ENCODE peak calls at places on chromosomes 2 and 18, in seven cellular contexts. One of them, this sample, is unnamed.

GRCh38 chr2:124112966-124113365 is 87.9 kb downstream of the CNTNAP5 start:
- DNase-seq in prostate gland: no peak
- DNase-seq in transverse colon: no peak
- DNase-seq in uterus: no peak
- DNase-seq in IMR-90: peak; percentile 5
- DNase-seq in H54: no peak
- DNase-seq in gastrocnemius medialis: no peak
- DNase-seq in this sample: no peak

GRCh38 chr2:128286011-128286721 is 32.5 kb downstream of the HS6ST1 start:
- DNase-seq in prostate gland: no peak
- DNase-seq in transverse colon: no peak
- DNase-seq in uterus: no peak
- DNase-seq in IMR-90: no peak
- DNase-seq in H54: no peak
- DNase-seq in gastrocnemius medialis: no peak
- DNase-seq in this sample: no peak

GRCh38 chr2:121754851-121755236 is 607 bp upstream of the TSN start:
- DNase-seq in prostate gland: no peak
- DNase-seq in transverse colon: no peak
- DNase-seq in uterus: no peak
- DNase-seq in IMR-90: no peak
- DNase-seq in H54: no peak
- DNase-seq in gastrocnemius medialis: no peak
- DNase-seq in this sample: no peak

GRCh38 chr2:144937899-144938298 is 418.0 kb upstream of the ZEB2 start:
- DNase-seq in prostate gland: no peak
- DNase-seq in transverse colon: no peak
- DNase-seq in uterus: peak; percentile 18
- DNase-seq in IMR-90: no peak
- DNase-seq in H54: no peak
- DNase-seq in gastrocnemius medialis: no peak
- DNase-seq in this sample: no peak

GRCh38 chr2:40760071-40760666 is 308.3 kb upstream of the SLC8A1 start:
- DNase-seq in prostate gland: peak; percentile 4
- DNase-seq in transverse colon: peak; percentile 7
- DNase-seq in uterus: peak; percentile 18
- DNase-seq in IMR-90: peak; percentile 69
- DNase-seq in H54: no peak
- DNase-seq in gastrocnemius medialis: no peak
- DNase-seq in this sample: no peak

GRCh38 chr2:71850306-71850801 is 297.3 kb downstream of the CYP26B1 start:
- DNase-seq in prostate gland: no peak
- DNase-seq in transverse colon: no peak
- DNase-seq in uterus: no peak
- DNase-seq in IMR-90: no peak
- DNase-seq in H54: no peak
- DNase-seq in gastrocnemius medialis: no peak
- DNase-seq in this sample: no peak

GRCh38 chr18:11518788-11519685 is 90.4 kb upstream of the SLC35G4 start:
- DNase-seq in prostate gland: peak; percentile 18
- DNase-seq in transverse colon: peak; percentile 11
- DNase-seq in uterus: no peak
- DNase-seq in IMR-90: peak; percentile 55
- DNase-seq in H54: peak; percentile 49
- DNase-seq in gastrocnemius medialis: no peak
- DNase-seq in this sample: no peak

GRCh38 chr18:10560457-10561045 is 34.7 kb downstream of the NAPG start:
- DNase-seq in prostate gland: peak; percentile 80
- DNase-seq in transverse colon: peak; percentile 59
- DNase-seq in uterus: peak; percentile 63
- DNase-seq in IMR-90: peak; percentile 72
- DNase-seq in H54: peak; percentile 35
- DNase-seq in gastrocnemius medialis: peak; percentile 23
- DNase-seq in this sample: no peak

GRCh38 chr18:59837586-59837985 is 62.2 kb upstream of the PMAIP1 start:
- DNase-seq in prostate gland: peak; percentile 25
- DNase-seq in transverse colon: peak; percentile 31
- DNase-seq in uterus: no peak
- DNase-seq in IMR-90: peak; percentile 67
- DNase-seq in H54: peak; percentile 16
- DNase-seq in gastrocnemius medialis: no peak
- DNase-seq in this sample: peak; percentile 3

GRCh38 chr18:4453712-4454547 is 1.2 kb downstream of the DLGAP1 start:
- DNase-seq in prostate gland: no peak
- DNase-seq in transverse colon: no peak
- DNase-seq in uterus: no peak
- DNase-seq in IMR-90: no peak
- DNase-seq in H54: no peak
- DNase-seq in gastrocnemius medialis: no peak
- DNase-seq in this sample: no peak

GRCh38 chr2:142868281-142868762 is 9.1 kb upstream of the KYNU start:
- DNase-seq in prostate gland: peak; percentile 14
- DNase-seq in transverse colon: peak; percentile 77
- DNase-seq in uterus: peak; percentile 17
- DNase-seq in IMR-90: no peak
- DNase-seq in H54: peak; percentile 42
- DNase-seq in gastrocnemius medialis: peak; percentile 24
- DNase-seq in this sample: no peak

GRCh38 chr2:134021830-134022524 is 231.9 kb upstream of the MGAT5 start:
- DNase-seq in prostate gland: no peak
- DNase-seq in transverse colon: no peak
- DNase-seq in uterus: no peak
- DNase-seq in IMR-90: no peak
- DNase-seq in H54: no peak
- DNase-seq in gastrocnemius medialis: no peak
- DNase-seq in this sample: no peak

GRCh38 chr2:45617496-45617895 is 6.4 kb upstream of the SRBD1 start:
- DNase-seq in prostate gland: no peak
- DNase-seq in transverse colon: no peak
- DNase-seq in uterus: no peak
- DNase-seq in IMR-90: no peak
- DNase-seq in H54: no peak
- DNase-seq in gastrocnemius medialis: no peak
- DNase-seq in this sample: no peak

GRCh38 chr18:42929857-42930256 is 185.6 kb downstream of the RIT2 start:
- DNase-seq in prostate gland: no peak
- DNase-seq in transverse colon: no peak
- DNase-seq in uterus: no peak
- DNase-seq in IMR-90: no peak
- DNase-seq in H54: no peak
- DNase-seq in gastrocnemius medialis: no peak
- DNase-seq in this sample: no peak

GRCh38 chr2:54573532-54573915 is 117.4 kb downstream of the SPTBN1 start:
- DNase-seq in prostate gland: no peak
- DNase-seq in transverse colon: no peak
- DNase-seq in uterus: no peak
- DNase-seq in IMR-90: no peak
- DNase-seq in H54: no peak
- DNase-seq in gastrocnemius medialis: no peak
- DNase-seq in this sample: no peak

GRCh38 chr2:54574107-54574859 is 118.2 kb downstream of the SPTBN1 start:
- DNase-seq in prostate gland: no peak
- DNase-seq in transverse colon: peak; percentile 83
- DNase-seq in uterus: no peak
- DNase-seq in IMR-90: peak; percentile 60
- DNase-seq in H54: no peak
- DNase-seq in gastrocnemius medialis: peak; percentile 21
- DNase-seq in this sample: no peak

GRCh38 chr2:54570925-54571694 is 115.0 kb downstream of the SPTBN1 start:
- DNase-seq in prostate gland: no peak
- DNase-seq in transverse colon: peak; percentile 78
- DNase-seq in uterus: peak; percentile 64
- DNase-seq in IMR-90: peak; percentile 97
- DNase-seq in H54: peak; percentile 56
- DNase-seq in gastrocnemius medialis: peak; percentile 19
- DNase-seq in this sample: no peak

GRCh38 chr2:54572262-54572635 is 116.1 kb downstream of the SPTBN1 start:
- DNase-seq in prostate gland: no peak
- DNase-seq in transverse colon: no peak
- DNase-seq in uterus: no peak
- DNase-seq in IMR-90: peak; percentile 94
- DNase-seq in H54: peak; percentile 33
- DNase-seq in gastrocnemius medialis: no peak
- DNase-seq in this sample: no peak

GRCh38 chr2:54572636-54573531 is 116.8 kb downstream of the SPTBN1 start:
- DNase-seq in prostate gland: no peak
- DNase-seq in transverse colon: no peak
- DNase-seq in uterus: no peak
- DNase-seq in IMR-90: peak; percentile 91
- DNase-seq in H54: no peak
- DNase-seq in gastrocnemius medialis: no peak
- DNase-seq in this sample: no peak
- TF ChIP-seq POLR2A in prostate gland: no peak
- TF ChIP-seq POLR2A in transverse colon: no peak
- TF ChIP-seq POLR2A in uterus: no peak
- TF ChIP-seq POLR2A in IMR-90: peak; percentile 57
- TF ChIP-seq POLR2A in H54: no peak
- TF ChIP-seq POLR2A in gastrocnemius medialis: no peak
- TF ChIP-seq POLR2A in this sample: no peak

GRCh38 chr2:60552851-60553495 is 481 bp downstream of the BCL11A start:
- DNase-seq in prostate gland: no peak
- DNase-seq in transverse colon: no peak
- DNase-seq in uterus: no peak
- DNase-seq in IMR-90: no peak
- DNase-seq in H54: no peak
- DNase-seq in gastrocnemius medialis: no peak
- DNase-seq in this sample: no peak

GRCh38 chr2:60550151-60550983 is 3.1 kb downstream of the BCL11A start:
- DNase-seq in prostate gland: peak; percentile 88
- DNase-seq in transverse colon: peak; percentile 87
- DNase-seq in uterus: peak; percentile 49
- DNase-seq in IMR-90: peak; percentile 82
- DNase-seq in H54: no peak
- DNase-seq in gastrocnemius medialis: no peak
- DNase-seq in this sample: peak; percentile 36

GRCh38 chr2:60552096-60552850 is 1.2 kb downstream of the BCL11A start:
- DNase-seq in prostate gland: no peak
- DNase-seq in transverse colon: no peak
- DNase-seq in uterus: no peak
- DNase-seq in IMR-90: no peak
- DNase-seq in H54: no peak
- DNase-seq in gastrocnemius medialis: no peak
- DNase-seq in this sample: no peak

GRCh38 chr2:60550984-60551240 is 2.5 kb downstream of the BCL11A start:
- DNase-seq in prostate gland: no peak
- DNase-seq in transverse colon: no peak
- DNase-seq in uterus: no peak
- DNase-seq in IMR-90: no peak
- DNase-seq in H54: no peak
- DNase-seq in gastrocnemius medialis: no peak
- DNase-seq in this sample: no peak

DNA sequence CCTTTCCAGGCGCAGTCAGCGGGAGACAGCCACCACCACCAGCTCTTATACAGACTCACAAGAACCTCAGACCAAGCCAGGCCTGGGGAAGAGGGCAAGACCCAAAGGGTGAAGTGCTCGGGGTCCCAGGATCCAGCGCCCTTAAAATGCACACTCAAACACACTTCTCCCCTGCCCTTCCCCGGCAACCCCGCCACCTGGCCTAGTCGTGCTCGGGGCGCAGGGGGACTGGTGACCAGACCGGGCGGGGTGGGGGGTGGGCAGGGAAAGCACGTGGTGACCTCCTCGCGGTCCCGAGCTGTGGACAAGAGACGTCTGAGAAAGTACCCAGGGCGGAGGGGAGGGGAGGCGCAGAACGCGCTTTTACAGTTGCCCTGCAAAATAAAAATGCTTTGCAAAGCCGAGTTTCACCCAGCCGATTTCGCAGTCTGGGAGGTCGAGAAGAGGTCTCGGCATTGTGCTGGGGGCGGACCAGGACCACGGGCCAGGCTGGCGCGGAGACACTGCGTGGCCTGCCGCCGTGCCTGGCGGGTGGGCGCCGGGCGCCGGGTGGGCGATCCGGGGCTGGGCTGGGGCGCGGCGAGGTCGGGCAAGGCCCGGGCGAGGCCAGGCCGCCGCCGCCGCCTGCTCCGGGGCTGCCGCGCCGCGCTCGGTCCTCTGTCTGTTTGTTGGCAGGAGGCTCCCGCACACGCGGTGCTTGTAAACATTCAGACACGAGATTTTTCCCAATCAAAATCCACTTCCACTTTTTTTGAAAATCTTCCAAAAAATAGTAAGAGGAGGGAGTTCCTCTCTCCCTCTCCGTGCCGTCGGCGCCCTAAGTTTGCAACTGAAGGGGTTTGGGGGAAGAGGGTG is 2.0 kb downstream of the BCL11A start:
- DNase-seq in prostate gland: peak; percentile 65
- DNase-seq in transverse colon: peak; percentile 57
- DNase-seq in uterus: no peak
- DNase-seq in IMR-90: no peak
- DNase-seq in H54: no peak
- DNase-seq in gastrocnemius medialis: no peak
- DNase-seq in this sample: no peak
- TF ChIP-seq POLR2A in prostate gland: peak; percentile 16
- TF ChIP-seq POLR2A in transverse colon: no peak
- TF ChIP-seq POLR2A in uterus: no peak
- TF ChIP-seq POLR2A in IMR-90: no peak
- TF ChIP-seq POLR2A in H54: no peak
- TF ChIP-seq POLR2A in gastrocnemius medialis: no peak
- TF ChIP-seq POLR2A in this sample: no peak

GRCh38 chr2:27869763-27870162 is 20.4 kb downstream of the RBKS start:
- DNase-seq in prostate gland: no peak
- DNase-seq in transverse colon: no peak
- DNase-seq in uterus: no peak
- DNase-seq in IMR-90: no peak
- DNase-seq in H54: no peak
- DNase-seq in gastrocnemius medialis: no peak
- DNase-seq in this sample: no peak

GRCh38 chr2:27873091-27873490 is 17.1 kb downstream of the RBKS start:
- DNase-seq in prostate gland: no peak
- DNase-seq in transverse colon: no peak
- DNase-seq in uterus: no peak
- DNase-seq in IMR-90: no peak
- DNase-seq in H54: no peak
- DNase-seq in gastrocnemius medialis: no peak
- DNase-seq in this sample: no peak

GRCh38 chr2:27870724-27871123 is 19.5 kb downstream of the RBKS start:
- DNase-seq in prostate gland: no peak
- DNase-seq in transverse colon: no peak
- DNase-seq in uterus: no peak
- DNase-seq in IMR-90: no peak
- DNase-seq in H54: no peak
- DNase-seq in gastrocnemius medialis: no peak
- DNase-seq in this sample: no peak

GRCh38 chr2:27875089-27875881 is 14.9 kb downstream of the RBKS start:
- DNase-seq in prostate gland: no peak
- DNase-seq in transverse colon: no peak
- DNase-seq in uterus: no peak
- DNase-seq in IMR-90: no peak
- DNase-seq in H54: no peak
- DNase-seq in gastrocnemius medialis: no peak
- DNase-seq in this sample: no peak

GRCh38 chr2:27871805-27872204 is 18.4 kb downstream of the RBKS start:
- DNase-seq in prostate gland: no peak
- DNase-seq in transverse colon: no peak
- DNase-seq in uterus: no peak
- DNase-seq in IMR-90: no peak
- DNase-seq in H54: no peak
- DNase-seq in gastrocnemius medialis: no peak
- DNase-seq in this sample: no peak
- TF ChIP-seq POLR2A in prostate gland: no peak
- TF ChIP-seq POLR2A in transverse colon: no peak
- TF ChIP-seq POLR2A in uterus: no peak
- TF ChIP-seq POLR2A in IMR-90: no peak
- TF ChIP-seq POLR2A in H54: no peak
- TF ChIP-seq POLR2A in gastrocnemius medialis: no peak
- TF ChIP-seq POLR2A in this sample: no peak

GRCh38 chr2:230416061-230416721 is at the start of gene SP100:
- DNase-seq in prostate gland: peak; percentile 79
- DNase-seq in transverse colon: peak; percentile 85
- DNase-seq in uterus: peak; percentile 73
- DNase-seq in IMR-90: peak; percentile 83
- DNase-seq in H54: peak; percentile 47
- DNase-seq in gastrocnemius medialis: peak; percentile 56
- DNase-seq in this sample: peak; percentile 30
- TF ChIP-seq POLR2A in prostate gland: peak; percentile 74
- TF ChIP-seq POLR2A in transverse colon: peak; percentile 85
- TF ChIP-seq POLR2A in uterus: peak; percentile 71
- TF ChIP-seq POLR2A in IMR-90: peak; percentile 88
- TF ChIP-seq POLR2A in H54: peak; percentile 63
- TF ChIP-seq POLR2A in gastrocnemius medialis: peak; percentile 48
- TF ChIP-seq POLR2A in this sample: peak; percentile 74